ENCODE peak calls at places on chromosomes 11 and 22, in nine cellular contexts. N is activated T-cell treated with anti-CD3 and anti-CD28 coated beads, Interleukin-2, amount 50 U/mL, for 48 hours; H is HepG2; G is myocyte; E is stimulated activated CD8-positive, alpha-beta memory T cell treated with anti-CD3 and anti-CD28 coated beads, Interleukin-4, amount 100 ng/mL, for 1 hour; M is Ammon's horn; T is progenitor cell of endocrine pancreas; P is ELR; X is stimulated activated CD4-positive, alpha-beta T cell treated with anti-CD3 and anti-CD28 coated beads, Interleukin-2, amount 100 ng/mL, for 24 hours. V is an unnamed sample.
A peak's percentile ranks its signal among the peaks of the same experiment; 100 is the strongest.

GRCh38 chr11:91100432-91100831 is 877.6 kb upstream of the CHORDC1 start:
- DNase-seq in N (no peak), H (no peak), G (no peak), E (no peak), M (no peak), T (no peak), P (peak; percentile 3), X (no peak), V (no peak)

GRCh38 chr11:28461338-28461737 is 353.1 kb downstream of the METTL15 start:
- DNase-seq in N (no peak), H (no peak), G (no peak), E (no peak), M (no peak), T (no peak), P (peak; percentile 64), X (no peak), V (no peak)

GRCh38 chr22:28279888-28280287 is 360.8 kb upstream of the PITPNB start:
- DNase-seq in N (no peak), H (no peak), G (no peak), E (no peak), M (no peak), T (no peak), P (no peak), X (no peak), V (no peak)

GRCh38 chr22:37486224-37486845 is at the start of gene MFNG:
- DNase-seq in N (peak; percentile 82), H (peak; percentile 64), G (peak; percentile 92), E (peak; percentile 47), M (peak; percentile 66), T (peak; percentile 24), P (peak; percentile 60), X (peak; percentile 83), V (peak; percentile 26)

GRCh38 chr11:125170406-125171031 is 6.0 kb downstream of the PKNOX2 start:
- DNase-seq in N (no peak), H (no peak), G (peak; percentile 85), E (no peak), M (no peak), T (no peak), P (no peak), X (no peak), V (no peak)

GRCh38 chr22:40582063-40582462 is 54.5 kb downstream of the MRTFA start:
- DNase-seq in N (no peak), H (no peak), G (no peak), E (no peak), M (no peak), T (no peak), P (no peak), X (no peak), V (no peak)

GRCh38 chr11:34789196-34789834 is 126.9 kb downstream of the APIP start:
- DNase-seq in N (no peak), H (no peak), G (no peak), E (no peak), M (no peak), T (no peak), P (peak; percentile 40), X (no peak), V (no peak)

GRCh38 chr11:76810151-76810853 is 27.1 kb downstream of the TSKU start:
- DNase-seq in N (peak; percentile 71), H (no peak), G (peak; percentile 53), E (no peak), M (no peak), T (no peak), P (peak; percentile 66), X (peak; percentile 67), V (peak; percentile 20)

GRCh38 chr22:50228366-50228765 is 16.5 kb downstream of the TUBGCP6 start:
- DNase-seq in N (no peak), H (no peak), G (no peak), E (no peak), M (no peak), T (no peak), P (no peak), X (no peak), V (no peak)

GRCh38 chr11:108890482-108891092 is 225.7 kb downstream of the DDX10 start:
- DNase-seq in N (no peak), H (no peak), G (peak; percentile 34), E (no peak), M (no peak), T (no peak), P (no peak), X (no peak), V (no peak)

GRCh38 chr11:83206771-83207413 is 13.4 kb downstream of the ANKRD42 start:
- DNase-seq in N (no peak), H (no peak), G (no peak), E (no peak), M (no peak), T (no peak), P (peak; percentile 6), X (no peak), V (no peak)

GRCh38 chr11:128595221-128595620 is 7.9 kb upstream of the ETS1 start:
- DNase-seq in N (no peak), H (no peak), G (no peak), E (no peak), M (no peak), T (no peak), P (peak; percentile 35), X (no peak), V (no peak)

GRCh38 chr22:31915499-31916065 is 28.8 kb upstream of the YWHAH start:
- DNase-seq in N (no peak), H (no peak), G (no peak), E (no peak), M (no peak), T (no peak), P (no peak), X (no peak), V (no peak)

GRCh38 chr11:64164392-64165312 is 1.3 kb downstream of the MACROD1 start:
- DNase-seq in N (no peak), H (peak; percentile 13), G (peak; percentile 97), E (no peak), M (no peak), T (no peak), P (peak; percentile 28), X (no peak), V (no peak)

V was measured in midbrain.